ENCODE peak calls at places on chromosomes 7 and 10, in eight cellular contexts. Y, K, L, B, Z, F, U and E are unnamed samples.

GRCh38 chr10:132994371-132994796 is 52.0 kb upstream of the CFAP46 start:
- DNase-seq in Y (no peak), K (no peak), L (no peak), B (no peak), Z (no peak), F (no peak), U (no peak), E (no peak)

GRCh38 chr10:86756511-86757109 is at the start of gene BMPR1A:
- DNase-seq in Y (no peak), K (no peak), L (peak), B (no peak), Z (no peak), F (peak), U (no peak), E (peak)

GRCh38 chr7:2542924-2543871 is 12.1 kb downstream of the BRAT1 start:
- DNase-seq in Y (no peak), K (no peak), L (no peak), B (no peak), Z (no peak), F (no peak), U (no peak), E (no peak)

GRCh38 chr7:98250789-98251188 is 1.2 kb downstream of the TECPR1 start:
- DNase-seq in Y (no peak), K (no peak), L (no peak), B (peak), Z (peak), F (no peak), U (no peak), E (no peak)

GRCh38 chr7:82444220-82445049 is 858 bp upstream of the CACNA2D1 start:
- DNase-seq in Y (peak), K (peak), L (no peak), B (no peak), Z (peak), F (no peak), U (no peak), E (no peak)

GRCh38 chr10:13865758-13866491 is 279.2 kb downstream of the PRPF18 start:
- DNase-seq in Y (no peak), K (no peak), L (no peak), B (no peak), Z (no peak), F (peak), U (peak), E (no peak)

GRCh38 chr10:348456-348855 is 213.2 kb downstream of the ZMYND11 start:
- DNase-seq in Y (no peak), K (no peak), L (no peak), B (no peak), Z (no peak), F (no peak), U (no peak), E (no peak)

GRCh38 chr10:78456649-78457400 is 423.2 kb downstream of the RPS24 start:
- DNase-seq in Y (no peak), K (no peak), L (no peak), B (no peak), Z (no peak), F (no peak), U (no peak), E (no peak)

GRCh38 chr10:111482621-111483216 is 405.9 kb downstream of the ADRA2A start:
- DNase-seq in Y (no peak), K (no peak), L (no peak), B (no peak), Z (no peak), F (no peak), U (no peak), E (no peak)

GRCh38 chr10:127302343-127302742 is 106.0 kb upstream of the INSYN2A start:
- DNase-seq in Y (no peak), K (no peak), L (no peak), B (no peak), Z (peak), F (no peak), U (no peak), E (no peak)

GRCh38 chr10:120011359-120012132 is 119.0 kb downstream of the SEC23IP start:
- DNase-seq in Y (no peak), K (no peak), L (no peak), B (no peak), Z (no peak), F (no peak), U (no peak), E (no peak)

GRCh38 chr10:986881-987634 is 1.2 kb upstream of the GTPBP4 start:
- DNase-seq in Y (no peak), K (no peak), L (peak), B (no peak), Z (no peak), F (peak), U (peak), E (no peak)

GRCh38 chr7:29013062-29013461 is 54.9 kb upstream of the TRIL start:
- DNase-seq in Y (no peak), K (no peak), L (no peak), B (no peak), Z (no peak), F (no peak), U (no peak), E (no peak)

GRCh38 chr10:132237871-132238270 is 51.1 kb downstream of the DPYSL4 start:
- DNase-seq in Y (no peak), K (no peak), L (no peak), B (no peak), Z (no peak), F (no peak), U (no peak), E (no peak)

GRCh38 chr10:76072384-76072783 is 641.0 kb downstream of the LRMDA start:
- DNase-seq in Y (no peak), K (no peak), L (no peak), B (no peak), Z (no peak), F (no peak), U (no peak), E (no peak)

GRCh38 chr7:123229426-123229825 is 29.7 kb upstream of the SLC13A1 start:
- DNase-seq in Y (no peak), K (no peak), L (no peak), B (no peak), Z (no peak), F (no peak), U (no peak), E (no peak)

GRCh38 chr10:62744136-62744535 is 60.4 kb upstream of the ADO start:
- DNase-seq in Y (no peak), K (no peak), L (no peak), B (no peak), Z (no peak), F (peak), U (no peak), E (peak)